ENCODE peak calls at places on chromosome X, in five cellular contexts. H is fibroblast of lung, B is right atrium auricular region, N is sigmoid colon, V is hepatocyte. K is an unnamed sample. For H3K9me3, the result is how much of the 10 kb centered on the place peaks cover.

GRCh38 chrX:84501798-84502628 is at the start of gene HDX:
- DNase-seq in H (peak), N (peak), V (peak), B (peak), K (peak)

GRCh38 chrX:40809210-40809609 is 73.9 kb upstream of the MED14 start:
- DNase-seq in H (peak), V (no peak), N (no peak), B (no peak), K (no peak)

GRCh38 chrX:46268429-46268828 is 276.8 kb downstream of the ZNF674 start:
- DNase-seq in N (no peak), V (peak), B (no peak), H (peak), K (no peak)

GRCh38 chrX:133474559-133474958 is 59.3 kb upstream of the GPC4 start:
- DNase-seq in H (no peak), N (no peak), B (no peak), V (no peak), K (no peak)

GRCh38 chrX:25079020-25079419 is 63.3 kb upstream of the ARX start:
- DNase-seq in B (no peak), V (no peak), N (no peak), H (no peak), K (no peak)

GRCh38 chrX:400258-400657 is 13.6 kb upstream of the PPP2R3B start:
- DNase-seq in V (no peak), H (no peak), N (no peak), B (no peak), K (no peak)

GRCh38 chrX:99184153-99184552 is 1225.9 kb downstream of the PCDH19 start:
- DNase-seq in B (no peak), N (no peak), V (no peak), H (no peak), K (no peak)

GRCh38 chrX:38595801-38596200 is 34.5 kb downstream of the TSPAN7 start:
- DNase-seq in B (no peak), V (no peak), H (no peak), N (no peak), K (no peak)

GRCh38 chrX:23381099-23381498 is 46.5 kb downstream of the PTCHD1 start:
- DNase-seq in B (no peak), N (no peak), H (no peak), V (no peak), K (no peak)

GRCh38 chrX:81866873-81867272 is 665.0 kb downstream of the SH3BGRL start:
- DNase-seq in V (no peak), B (no peak), H (no peak), N (no peak), K (no peak)

GRCh38 chrX:69808375-69808774 is 192.5 kb downstream of the EDA start:
- DNase-seq in N (no peak), V (no peak), B (no peak), H (no peak), K (no peak)

GRCh38 chrX:45295587-45295986 is 94.9 kb upstream of the DIPK2B start:
- DNase-seq in V (peak), B (no peak), H (peak), N (no peak), K (no peak)

GRCh38 chrX:19814240-19814639 is 73.2 kb downstream of the SH3KBP1 start:
- DNase-seq in N (no peak), V (no peak), H (no peak), B (no peak), K (no peak)

GRCh38 chrX:110836982-110837381 is 41.4 kb upstream of the CHRDL1 start:
- DNase-seq in B (no peak), V (no peak), N (no peak), H (no peak), K (no peak)

GRCh38 chrX:70979136-70979762 is 48.4 kb upstream of the SLC7A3 start:
- DNase-seq in H (peak), N (no peak), B (no peak), V (peak), K (no peak)

GRCh38 chrX:134760671-134761070 is 102.4 kb upstream of the PLAC1 start:
- DNase-seq in V (no peak), N (no peak), H (no peak), B (no peak), K (no peak)

GRCh38 chrX:69062493-69062892 is 102.8 kb downstream of the PJA1 start:
- DNase-seq in N (no peak), H (no peak), V (no peak), B (no peak), K (no peak)

GRCh38 chrX:31499120-31499519 is 427.3 kb upstream of the FTHL17 start:
- DNase-seq in B (no peak), H (peak), N (no peak), V (no peak), K (no peak)

GRCh38 chrX:150935466-150935865 is 37.0 kb upstream of the CD99L2 start:
- DNase-seq in B (no peak), H (peak), V (no peak), N (no peak), K (no peak)

GRCh38 chrX:147119088-147119487 is 304.5 kb upstream of the CXorf51A start:
- DNase-seq in N (no peak), B (no peak), H (no peak), V (no peak), K (no peak)

GRCh38 chrX:11908371-11908770 is 150.3 kb downstream of the MSL3 start:
- DNase-seq in H (peak), V (peak), N (no peak), B (no peak), K (no peak)

GRCh38 chrX:25022499-25023325 is 6.9 kb upstream of the ARX start:
- DNase-seq in N (no peak), V (peak), B (no peak), H (no peak), K (no peak)

GRCh38 chrX:8848921-8849320 is 47.7 kb upstream of the FAM9A start:
- DNase-seq in N (no peak), H (peak), V (no peak), B (no peak), K (no peak)

GRCh38 chrX:31392541-31392940 is 320.7 kb upstream of the FTHL17 start:
- DNase-seq in H (no peak), N (no peak), B (no peak), V (no peak), K (no peak)

GRCh38 chrX:116435597-116435996 is 809 bp upstream of the SLC6A14 start:
- DNase-seq in V (no peak), H (no peak), N (no peak), B (no peak), K (no peak)

GRCh38 chrX:123274796-123275195 is 90.7 kb downstream of the GRIA3 start:
- DNase-seq in H (no peak), B (no peak), N (no peak), V (no peak), K (no peak)

GRCh38 chrX:1535241-1536041 is 1.5 kb downstream of the P2RY8 start:
- DNase-seq in H (no peak), V (no peak), B (no peak), N (no peak), K (no peak)
- H3K4me3 ChIP-seq in H (no peak), V (no peak), B (no peak), N (no peak), K (peak)

DNA sequence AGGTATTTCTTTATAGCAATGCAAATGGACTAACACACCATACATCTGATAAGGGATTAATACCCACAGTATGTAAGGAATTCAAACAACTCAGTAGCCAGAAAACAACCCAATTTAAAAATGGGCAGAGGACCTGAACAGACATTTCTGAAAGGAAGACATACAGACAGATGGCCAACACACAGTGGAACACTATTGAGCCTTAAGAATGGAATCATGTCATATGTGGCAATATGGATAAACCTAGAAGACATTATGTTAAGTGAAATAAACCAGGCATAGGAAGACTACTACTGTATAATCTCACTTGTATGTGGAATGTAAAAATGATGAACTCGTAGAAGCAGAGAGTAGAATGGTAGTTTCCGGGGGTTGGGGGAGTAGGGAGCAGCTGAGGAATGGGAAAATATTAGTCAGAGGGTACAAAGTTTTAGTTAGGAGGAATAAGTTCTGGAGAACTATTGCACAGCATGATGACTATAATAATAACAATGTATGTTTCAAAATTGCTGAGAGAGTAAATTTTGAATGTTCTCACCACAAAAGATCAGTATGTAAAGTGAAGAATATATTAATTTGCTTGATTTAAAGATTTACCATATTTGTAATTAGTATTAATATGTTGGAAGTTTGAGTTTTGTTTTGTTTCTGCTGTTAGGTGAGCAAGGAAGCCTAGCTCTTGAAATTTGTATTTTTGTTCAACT is 25.2 kb downstream of the WDR44 start:
- DNase-seq in H (peak), B (no peak), N (no peak), V (peak), K (no peak)
- H3K27ac ChIP-seq in H (peak), B (no peak), N (no peak), V (no peak), K (no peak)

DNA sequence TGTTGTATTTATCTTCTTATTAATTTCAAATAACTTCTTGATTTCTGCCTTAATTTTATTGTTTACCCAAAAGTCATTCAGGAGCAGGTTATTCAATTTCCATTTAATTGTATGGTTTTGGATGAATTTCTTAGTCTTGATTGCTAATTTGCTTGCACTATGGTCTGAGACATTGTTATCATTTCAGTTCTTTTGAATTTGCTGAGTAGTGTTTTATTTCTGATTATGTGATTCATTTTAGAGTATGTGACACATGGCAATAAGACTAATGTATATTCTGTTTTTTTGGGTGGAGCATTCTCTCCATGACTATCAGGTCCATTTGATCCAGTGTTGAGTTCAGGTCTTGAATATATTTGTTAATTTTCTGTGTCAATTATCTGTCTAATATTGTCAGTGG is 236.7 kb downstream of the EDA2R start:
- DNase-seq in H (no peak), N (no peak), B (no peak), V (no peak), K (no peak)
- H3K9me3 ChIP-seq in H (under half), N (under half), B (under half), V (under half), K (under half)

DNA sequence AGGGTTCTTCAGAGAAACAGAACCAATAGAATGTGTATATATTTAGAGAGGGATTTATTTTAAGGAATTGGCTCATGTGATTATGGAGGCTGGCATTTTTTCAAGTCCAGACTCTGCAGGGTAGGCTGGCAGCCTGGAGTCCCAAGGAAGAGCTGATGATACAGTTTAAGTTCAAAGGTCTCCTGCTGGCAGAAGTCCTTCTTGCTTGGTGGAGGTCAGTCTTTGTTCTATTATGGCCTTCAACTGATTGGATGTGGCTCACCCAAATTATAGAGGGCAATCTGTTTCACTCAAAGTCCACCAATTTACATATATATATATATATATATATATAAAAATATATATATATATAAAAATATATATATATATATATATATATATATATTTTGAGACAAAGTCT is 52.1 kb upstream of the HSD17B10 start:
- DNase-seq in N (no peak), V (no peak), B (no peak), H (no peak), K (no peak)
- H3K4me3 ChIP-seq in N (no peak), V (no peak), B (no peak), H (no peak), K (no peak)

DNA sequence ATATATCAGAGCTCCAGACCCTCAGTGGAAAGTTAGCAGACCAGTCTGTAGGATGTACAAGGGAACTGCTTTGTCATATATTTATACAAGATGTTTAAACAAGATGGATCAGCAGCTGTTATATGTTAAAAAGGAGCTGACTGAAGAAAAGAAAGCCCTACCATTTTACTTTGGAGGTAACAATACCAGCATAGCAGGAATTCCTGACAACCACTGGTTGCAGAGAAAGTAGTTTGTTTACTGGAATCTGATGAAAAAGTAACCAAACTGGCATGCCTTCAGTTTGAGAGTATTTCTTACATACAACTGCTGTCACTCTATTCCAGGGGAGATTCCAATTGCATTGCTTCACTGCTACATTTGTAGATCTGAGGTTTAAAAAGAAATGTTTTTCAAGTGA is 49.5 kb upstream of the GABRQ start:
- DNase-seq in B (no peak), N (no peak), V (no peak), H (no peak), K (no peak)
- H3K27ac ChIP-seq in B (no peak), N (no peak), V (no peak), H (no peak), K (no peak)

DNA sequence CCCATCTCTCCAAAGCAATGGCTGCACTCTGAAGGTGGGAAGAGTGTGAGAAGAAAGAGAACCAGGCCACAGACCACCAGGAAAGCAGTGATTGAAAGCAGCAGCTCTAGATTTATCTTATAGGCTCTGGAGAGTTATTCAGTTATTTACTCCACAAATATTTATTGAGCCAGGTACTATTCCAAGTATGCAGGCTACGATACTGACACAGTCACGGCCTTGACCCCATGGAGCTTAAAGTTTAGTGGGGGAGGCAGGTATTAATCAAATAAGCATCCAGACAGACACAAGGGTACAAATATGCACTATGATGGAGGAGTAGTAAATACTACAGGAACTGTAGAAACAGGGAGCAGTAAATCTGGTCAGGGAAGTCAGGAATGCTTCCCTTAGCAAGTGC is 2.8 kb downstream of the TMEM185A start:
- DNase-seq in B (no peak), V (no peak), N (no peak), H (no peak), K (no peak)
- H3K9me3 ChIP-seq in B (under half), V (under half), N (under half), H (under half), K (under half)

GRCh38 chrX:55716937-55717336 is 612 bp upstream of the RRAGB start:
- DNase-seq in V (no peak), H (no peak), N (no peak), B (no peak), K (no peak)
- H3K4me3 ChIP-seq in V (no peak), H (no peak), N (no peak), B (no peak), K (peak)

GRCh38 chrX:154012336-154012991 is 7.2 kb downstream of the IRAK1 start:
- DNase-seq in H (no peak), B (no peak), V (no peak), N (no peak), K (peak)
- H3K27ac ChIP-seq in H (no peak), B (no peak), V (no peak), N (peak), K (no peak)

K was measured in right cardiac atrium.